ENCODE peak calls at places on chromosomes 4 and X, in four cellular contexts. One of them, this sample, is unnamed.

GRCh38 chr4:58776627-58777026 is 1666.4 kb upstream of the IGFBP7 start:
- DNase-seq in nephron progenitor cell: no peak
- DNase-seq in fibroblast of lung: peak
- DNase-seq in cardiac muscle cell: no peak
- DNase-seq in this sample: no peak

GRCh38 chr4:151165205-151166000 is 66.0 kb downstream of the RPS3A start:
- DNase-seq in nephron progenitor cell: no peak
- DNase-seq in cardiac muscle cell: no peak
- DNase-seq in fibroblast of lung: peak
- DNase-seq in this sample: no peak

GRCh38 chr4:88737304-88738015 is 39.8 kb upstream of the NAP1L5 start:
- DNase-seq in nephron progenitor cell: peak
- DNase-seq in cardiac muscle cell: no peak
- DNase-seq in fibroblast of lung: no peak
- DNase-seq in this sample: no peak

GRCh38 chr4:113707013-113707412 is 54.5 kb downstream of the CAMK2D start:
- DNase-seq in cardiac muscle cell: peak
- DNase-seq in fibroblast of lung: peak
- DNase-seq in nephron progenitor cell: no peak
- DNase-seq in this sample: no peak

GRCh38 chr4:1628892-1629703 is 55.0 kb downstream of the FAM53A start:
- DNase-seq in nephron progenitor cell: peak
- DNase-seq in fibroblast of lung: peak
- DNase-seq in cardiac muscle cell: peak
- DNase-seq in this sample: peak

GRCh38 chr4:2843909-2844584 is 403 bp downstream of the ADD1 start:
- DNase-seq in nephron progenitor cell: peak
- DNase-seq in cardiac muscle cell: peak
- DNase-seq in fibroblast of lung: peak
- DNase-seq in this sample: peak

GRCh38 chr4:185945238-185945637 is 123.7 kb upstream of the TLR3 start:
- DNase-seq in nephron progenitor cell: no peak
- DNase-seq in fibroblast of lung: peak
- DNase-seq in cardiac muscle cell: no peak
- DNase-seq in this sample: no peak

GRCh38 chr4:6180841-6181631 is 19.3 kb downstream of the JAKMIP1 start:
- DNase-seq in fibroblast of lung: no peak
- DNase-seq in cardiac muscle cell: no peak
- DNase-seq in nephron progenitor cell: no peak
- DNase-seq in this sample: no peak

GRCh38 chrX:107718156-107718621 is 57.4 kb downstream of the TSC22D3 start:
- DNase-seq in cardiac muscle cell: peak
- DNase-seq in nephron progenitor cell: peak
- DNase-seq in fibroblast of lung: peak
- DNase-seq in this sample: peak

GRCh38 chr4:94515365-94515764 is 63.6 kb downstream of the PDLIM5 start:
- DNase-seq in fibroblast of lung: no peak
- DNase-seq in cardiac muscle cell: peak
- DNase-seq in nephron progenitor cell: no peak
- DNase-seq in this sample: no peak

GRCh38 chr4:111434581-111434980 is 710.7 kb upstream of the FAM241A start:
- DNase-seq in cardiac muscle cell: no peak
- DNase-seq in nephron progenitor cell: no peak
- DNase-seq in fibroblast of lung: no peak
- DNase-seq in this sample: no peak

GRCh38 chr4:165512464-165512863 is 133.7 kb downstream of the CPE start:
- DNase-seq in cardiac muscle cell: peak
- DNase-seq in fibroblast of lung: no peak
- DNase-seq in nephron progenitor cell: no peak
- DNase-seq in this sample: no peak

GRCh38 chrX:39752820-39753219 is 344.9 kb downstream of the BCOR start:
- DNase-seq in nephron progenitor cell: no peak
- DNase-seq in fibroblast of lung: peak
- DNase-seq in cardiac muscle cell: peak
- DNase-seq in this sample: no peak

GRCh38 chr4:137623013-137623412 is 90.7 kb upstream of the PCDH18 start:
- DNase-seq in cardiac muscle cell: peak
- DNase-seq in nephron progenitor cell: no peak
- DNase-seq in fibroblast of lung: peak
- DNase-seq in this sample: no peak

GRCh38 chr4:99586747-99587146 is 12.1 kb downstream of the MTTP start:
- DNase-seq in nephron progenitor cell: no peak
- DNase-seq in fibroblast of lung: no peak
- DNase-seq in cardiac muscle cell: no peak
- DNase-seq in this sample: no peak

GRCh38 chr4:1809754-1810502 is 16.8 kb downstream of the FGFR3 start:
- DNase-seq in nephron progenitor cell: peak
- DNase-seq in cardiac muscle cell: peak
- DNase-seq in fibroblast of lung: peak
- DNase-seq in this sample: peak

GRCh38 chrX:49177338-49177833 is 5.7 kb downstream of the PLP2 start:
- DNase-seq in nephron progenitor cell: no peak
- DNase-seq in cardiac muscle cell: no peak
- DNase-seq in fibroblast of lung: no peak
- DNase-seq in this sample: no peak

GRCh38 chr4:3256230-3257124 is 7.5 kb downstream of the MSANTD1 start:
- DNase-seq in cardiac muscle cell: no peak
- DNase-seq in fibroblast of lung: no peak
- DNase-seq in nephron progenitor cell: no peak
- DNase-seq in this sample: no peak

GRCh38 chrX:118528089-118528753 is 32.6 kb downstream of the DOCK11 start:
- DNase-seq in cardiac muscle cell: no peak
- DNase-seq in nephron progenitor cell: no peak
- DNase-seq in fibroblast of lung: no peak
- DNase-seq in this sample: no peak

GRCh38 chrX:20521245-20521644 is 254.5 kb upstream of the RPS6KA3 start:
- DNase-seq in nephron progenitor cell: no peak
- DNase-seq in fibroblast of lung: peak
- DNase-seq in cardiac muscle cell: peak
- DNase-seq in this sample: no peak

GRCh38 chr4:1023895-1024740 is 12.7 kb downstream of the FGFRL1 start:
- DNase-seq in nephron progenitor cell: no peak
- DNase-seq in fibroblast of lung: no peak
- DNase-seq in cardiac muscle cell: no peak
- DNase-seq in this sample: no peak

GRCh38 chr4:121182296-121182695 is 18.2 kb upstream of the TNIP3 start:
- DNase-seq in cardiac muscle cell: peak
- DNase-seq in fibroblast of lung: peak
- DNase-seq in nephron progenitor cell: no peak
- DNase-seq in this sample: no peak

GRCh38 chr4:48331577-48332340 is 9.6 kb upstream of the SLAIN2 start:
- DNase-seq in cardiac muscle cell: peak
- DNase-seq in fibroblast of lung: peak
- DNase-seq in nephron progenitor cell: no peak
- DNase-seq in this sample: no peak

GRCh38 chr4:111930658-111931057 is 214.6 kb upstream of the FAM241A start:
- DNase-seq in nephron progenitor cell: no peak
- DNase-seq in fibroblast of lung: no peak
- DNase-seq in cardiac muscle cell: no peak
- DNase-seq in this sample: no peak

GRCh38 chr4:87525636-87526035 is 3.5 kb downstream of the SPARCL1 start:
- DNase-seq in fibroblast of lung: peak
- DNase-seq in cardiac muscle cell: peak
- DNase-seq in nephron progenitor cell: no peak
- DNase-seq in this sample: no peak

GRCh38 chr4:69991016-69991415 is 4.8 kb upstream of the STATH start:
- DNase-seq in cardiac muscle cell: no peak
- DNase-seq in nephron progenitor cell: no peak
- DNase-seq in fibroblast of lung: no peak
- DNase-seq in this sample: no peak

GRCh38 chr4:66169341-66169740 is 499.1 kb upstream of the EPHA5 start:
- DNase-seq in fibroblast of lung: no peak
- DNase-seq in cardiac muscle cell: peak
- DNase-seq in nephron progenitor cell: no peak
- DNase-seq in this sample: no peak

GRCh38 chr4:26687728-26688127 is 103.8 kb downstream of the TBC1D19 start:
- DNase-seq in cardiac muscle cell: peak
- DNase-seq in nephron progenitor cell: no peak
- DNase-seq in fibroblast of lung: peak
- DNase-seq in this sample: no peak

GRCh38 chr4:94621491-94622080 is 136.2 kb upstream of the BMPR1B start:
- DNase-seq in nephron progenitor cell: peak
- DNase-seq in fibroblast of lung: peak
- DNase-seq in cardiac muscle cell: peak
- DNase-seq in this sample: peak

GRCh38 chr4:75940692-75941253 is at the start of gene NAAA:
- DNase-seq in cardiac muscle cell: peak
- DNase-seq in nephron progenitor cell: peak
- DNase-seq in fibroblast of lung: peak
- DNase-seq in this sample: peak
- TF ChIP-seq CTCF in cardiac muscle cell: no peak
- TF ChIP-seq CTCF in nephron progenitor cell: no peak
- TF ChIP-seq CTCF in fibroblast of lung: peak
- TF ChIP-seq CTCF in this sample: no peak

DNA sequence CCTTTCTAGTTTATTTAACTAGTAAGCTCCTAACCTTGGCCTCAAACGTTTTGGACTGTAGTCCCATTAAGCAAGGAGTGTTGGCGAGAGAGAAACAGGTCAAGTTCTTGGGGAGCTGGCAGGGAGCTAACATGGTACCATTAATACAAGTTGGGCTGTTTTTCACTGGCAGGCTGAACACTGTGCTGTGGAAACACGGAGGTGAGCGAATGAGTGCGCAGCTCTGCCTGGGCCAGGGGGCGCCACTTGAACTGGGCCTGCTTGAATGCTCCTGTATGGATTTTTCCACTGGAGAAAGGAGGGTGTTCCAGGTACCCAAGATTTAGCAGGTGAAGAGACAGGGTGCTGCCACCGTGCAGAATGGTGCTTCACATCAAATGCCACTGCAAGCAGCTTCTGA is 7.4 kb upstream of the SMS start:
- DNase-seq in cardiac muscle cell: no peak
- DNase-seq in nephron progenitor cell: no peak
- DNase-seq in fibroblast of lung: no peak
- DNase-seq in this sample: no peak
- TF ChIP-seq CTCF in cardiac muscle cell: no peak
- TF ChIP-seq CTCF in nephron progenitor cell: no peak
- TF ChIP-seq CTCF in fibroblast of lung: no peak
- TF ChIP-seq CTCF in this sample: no peak

GRCh38 chr4:142984871-142985585 is 138.9 kb upstream of the INPP4B start:
- DNase-seq in cardiac muscle cell: peak
- DNase-seq in nephron progenitor cell: no peak
- DNase-seq in fibroblast of lung: peak
- DNase-seq in this sample: no peak
- TF ChIP-seq CTCF in cardiac muscle cell: peak
- TF ChIP-seq CTCF in nephron progenitor cell: peak
- TF ChIP-seq CTCF in fibroblast of lung: peak
- TF ChIP-seq CTCF in this sample: peak

GRCh38 chrX:34656467-34656841 is 631 bp downstream of the TMEM47 start:
- DNase-seq in cardiac muscle cell: no peak
- DNase-seq in nephron progenitor cell: no peak
- DNase-seq in fibroblast of lung: peak
- DNase-seq in this sample: peak

GRCh38 chrX:34654939-34655338 is 2.1 kb downstream of the TMEM47 start:
- DNase-seq in nephron progenitor cell: no peak
- DNase-seq in cardiac muscle cell: peak
- DNase-seq in fibroblast of lung: peak
- DNase-seq in this sample: no peak

GRCh38 chrX:34658316-34658715 is 1.2 kb upstream of the TMEM47 start:
- DNase-seq in nephron progenitor cell: no peak
- DNase-seq in fibroblast of lung: peak
- DNase-seq in cardiac muscle cell: peak
- DNase-seq in this sample: no peak

GRCh38 chrX:34655496-34656258 is 1.4 kb downstream of the TMEM47 start:
- DNase-seq in cardiac muscle cell: peak
- DNase-seq in fibroblast of lung: peak
- DNase-seq in nephron progenitor cell: peak
- DNase-seq in this sample: peak

GRCh38 chrX:34656842-34657780 is at the start of gene TMEM47:
- DNase-seq in fibroblast of lung: peak
- DNase-seq in cardiac muscle cell: peak
- DNase-seq in nephron progenitor cell: peak
- DNase-seq in this sample: peak
- TF ChIP-seq CTCF in fibroblast of lung: no peak
- TF ChIP-seq CTCF in cardiac muscle cell: no peak
- TF ChIP-seq CTCF in nephron progenitor cell: no peak
- TF ChIP-seq CTCF in this sample: no peak

DNA sequence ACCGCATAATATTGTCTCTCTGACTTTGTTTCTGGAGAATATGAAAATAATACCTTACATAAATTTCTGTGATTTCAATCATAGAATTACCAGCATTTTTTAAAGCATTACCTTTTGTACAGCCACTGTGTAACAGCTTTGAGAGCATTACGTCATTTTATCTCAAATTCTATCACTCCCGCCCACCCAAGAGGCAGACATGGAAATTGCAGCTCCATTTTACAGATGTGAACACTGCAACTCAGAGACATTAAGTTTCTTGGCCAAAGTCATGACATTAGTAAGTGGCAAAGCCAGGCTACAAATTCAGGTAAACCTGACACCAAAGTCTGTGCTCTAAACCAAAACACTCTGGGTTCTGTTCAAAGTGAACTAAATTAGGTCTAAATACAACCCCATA is 33.6 kb upstream of the KDR start:
- DNase-seq in nephron progenitor cell: no peak
- DNase-seq in cardiac muscle cell: no peak
- DNase-seq in fibroblast of lung: no peak
- DNase-seq in this sample: no peak
- TF ChIP-seq CTCF in nephron progenitor cell: no peak
- TF ChIP-seq CTCF in cardiac muscle cell: no peak
- TF ChIP-seq CTCF in fibroblast of lung: peak
- TF ChIP-seq CTCF in this sample: no peak

DNA sequence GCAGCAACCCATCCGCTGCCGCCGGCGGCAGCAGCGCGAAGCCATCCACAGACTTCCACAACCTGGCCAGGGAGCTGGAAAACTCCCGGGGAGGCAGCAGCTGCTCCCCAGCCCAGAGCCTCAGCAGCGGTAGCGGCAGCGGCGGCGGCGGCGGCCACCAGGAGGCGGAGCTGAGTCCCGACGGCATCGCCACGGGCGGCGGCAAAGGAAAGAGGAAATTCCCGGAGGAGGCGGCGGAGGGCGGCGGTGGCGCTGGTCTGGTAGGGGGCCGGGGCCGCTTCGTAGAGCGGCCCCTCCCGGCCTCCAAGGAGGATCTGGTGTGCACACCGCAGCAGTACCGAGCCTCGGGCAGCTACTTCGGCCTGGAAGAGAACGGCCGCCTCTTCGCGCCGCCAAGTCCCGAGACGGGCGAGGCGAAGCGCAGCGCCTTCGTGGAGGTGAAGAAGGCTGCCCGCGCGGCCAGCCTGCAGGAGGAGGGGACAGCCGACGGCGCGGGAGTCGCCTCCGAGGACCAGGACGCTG is 4.9 kb downstream of the PRDM8 start:
- DNase-seq in cardiac muscle cell: peak
- DNase-seq in nephron progenitor cell: peak
- DNase-seq in fibroblast of lung: peak
- DNase-seq in this sample: peak
- TF ChIP-seq CTCF in cardiac muscle cell: peak
- TF ChIP-seq CTCF in nephron progenitor cell: peak
- TF ChIP-seq CTCF in fibroblast of lung: peak
- TF ChIP-seq CTCF in this sample: peak

This sample was measured in neural crest cell.